ENCODE peak calls at places on chromosomes 12 and 14, in six cellular contexts. F is fibroblast of mammary gland, B is hepatocyte, R is fibroblast of villous mesenchyme, J is epithelial cell of esophagus, T is right lobe of liver. D is an unnamed sample.

GRCh38 chr12:9001233-9001632 is 11.9 kb downstream of the KLRG1 start:
- DNase-seq in R (no peak), B (no peak), F (no peak), T (no peak), J (no peak), D (no peak)

GRCh38 chr14:87041290-87042020 is 951.5 kb downstream of the GALC start:
- DNase-seq in B (no peak), J (peak), R (no peak), F (no peak), T (no peak), D (peak)

GRCh38 chr14:102986810-102987579 is 64.5 kb downstream of the AMN start:
- DNase-seq in F (peak), T (no peak), B (no peak), J (peak), R (peak), D (peak)

GRCh38 chr12:29053567-29053966 is 95.5 kb upstream of the FAR2 start:
- DNase-seq in B (no peak), J (no peak), R (no peak), F (no peak), T (no peak), D (no peak)

GRCh38 chr12:67940780-67941243 is 48.4 kb upstream of the IFNG-AS1 start:
- DNase-seq in T (no peak), R (peak), F (peak), J (peak), B (peak), D (peak)

GRCh38 chr14:20144820-20145219 is 6.2 kb downstream of the OR4N5 start:
- DNase-seq in J (no peak), T (no peak), B (no peak), F (no peak), R (no peak), D (no peak)

GRCh38 chr14:50823051-50823762 is 7.8 kb downstream of the NIN start:
- DNase-seq in J (no peak), R (peak), F (peak), B (no peak), T (no peak), D (no peak)

GRCh38 chr12:130425698-130426245 is 88.1 kb downstream of the PIWIL1 start:
- DNase-seq in T (peak), B (no peak), R (no peak), J (no peak), F (no peak), D (no peak)

GRCh38 chr12:102753802-102754201 is 163.2 kb downstream of the PAH start:
- DNase-seq in J (no peak), R (no peak), F (peak), B (no peak), T (no peak), D (no peak)

GRCh38 chr12:19273482-19274330 is 144.2 kb downstream of the PLEKHA5 start:
- DNase-seq in J (peak), F (peak), T (peak), R (peak), B (peak), D (peak)

GRCh38 chr12:104304261-104305004 is 894 bp downstream of the EID3 start:
- DNase-seq in B (no peak), R (peak), T (no peak), J (no peak), F (no peak), D (no peak)

GRCh38 chr12:104306943-104307654 is 3.6 kb downstream of the EID3 start:
- DNase-seq in B (no peak), T (no peak), J (no peak), R (no peak), F (no peak), D (no peak)

GRCh38 chr12:104305349-104305748 is 1.8 kb downstream of the EID3 start:
- DNase-seq in J (no peak), R (no peak), B (no peak), F (no peak), T (no peak), D (no peak)

GRCh38 chr12:104307655-104308000 is 4.1 kb downstream of the EID3 start:
- DNase-seq in J (no peak), T (no peak), B (no peak), R (no peak), F (no peak), D (no peak)

GRCh38 chr12:104306376-104306775 is 2.8 kb downstream of the EID3 start:
- DNase-seq in F (no peak), R (no peak), B (no peak), J (no peak), T (no peak), D (no peak)
- H3K4me3 ChIP-seq in F (no peak), R (no peak), B (no peak), J (no peak), T (no peak), D (no peak)

DNA sequence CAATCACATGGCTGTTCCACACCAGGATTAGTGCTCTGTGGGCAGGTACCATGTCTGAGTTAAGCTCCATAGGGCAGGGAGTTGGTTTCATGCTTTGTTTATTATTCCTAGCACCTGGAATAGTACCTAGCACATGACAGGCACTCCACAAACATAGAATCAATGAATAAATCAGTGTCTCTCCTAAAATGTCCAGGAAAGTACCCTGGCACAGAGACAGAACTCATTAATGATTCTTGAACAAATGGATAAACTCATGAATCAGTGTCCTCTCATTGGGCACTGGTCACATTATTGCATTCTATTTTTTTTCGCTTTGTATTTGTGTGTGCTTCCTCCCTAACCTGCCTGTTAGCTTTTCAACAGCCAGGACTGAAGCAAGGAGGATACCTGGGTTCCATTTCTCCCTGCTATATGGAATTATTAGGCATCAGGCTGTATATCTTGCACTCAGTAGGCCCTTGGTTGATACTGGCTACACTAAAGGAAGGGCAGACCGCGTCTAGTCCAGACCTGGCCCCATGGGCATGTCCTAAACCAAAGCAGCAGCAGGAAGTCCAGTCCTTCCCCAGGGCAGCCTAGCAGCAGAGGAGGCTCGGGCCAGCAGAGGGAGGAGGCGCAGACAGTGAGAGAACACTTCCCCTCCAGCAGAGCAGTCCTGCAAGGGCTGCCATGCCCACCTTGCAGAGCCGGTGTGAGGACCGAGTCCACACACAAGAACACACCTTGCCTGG is 18.4 kb downstream of the HDAC7 start:
- DNase-seq in B (no peak), F (no peak), R (no peak), T (no peak), J (no peak), D (no peak)
- H3K4me3 ChIP-seq in B (no peak), F (no peak), R (no peak), T (no peak), J (no peak), D (no peak)

GRCh38 chr12:3217683-3218079 is 140.5 kb downstream of the TSPAN9 start:
- DNase-seq in B (no peak), J (no peak), F (no peak), T (no peak), R (no peak), D (no peak)
- H3K4me3 ChIP-seq in B (no peak), J (no peak), F (no peak), T (no peak), R (no peak), D (no peak)

GRCh38 chr14:46300765-46301164 is 350.8 kb downstream of the RPL10L start:
- DNase-seq in F (no peak), R (no peak), J (no peak), B (no peak), T (no peak), D (no peak)
- H3K4me3 ChIP-seq in F (no peak), R (no peak), J (no peak), B (no peak), T (no peak), D (no peak)

GRCh38 chr14:91416744-91417133 is 881 bp downstream of the CCDC88C start:
- DNase-seq in J (no peak), F (no peak), B (no peak), T (no peak), R (no peak), D (no peak)
- H3K4me3 ChIP-seq in J (peak), F (no peak), B (peak), T (peak), R (no peak), D (peak)

DNA sequence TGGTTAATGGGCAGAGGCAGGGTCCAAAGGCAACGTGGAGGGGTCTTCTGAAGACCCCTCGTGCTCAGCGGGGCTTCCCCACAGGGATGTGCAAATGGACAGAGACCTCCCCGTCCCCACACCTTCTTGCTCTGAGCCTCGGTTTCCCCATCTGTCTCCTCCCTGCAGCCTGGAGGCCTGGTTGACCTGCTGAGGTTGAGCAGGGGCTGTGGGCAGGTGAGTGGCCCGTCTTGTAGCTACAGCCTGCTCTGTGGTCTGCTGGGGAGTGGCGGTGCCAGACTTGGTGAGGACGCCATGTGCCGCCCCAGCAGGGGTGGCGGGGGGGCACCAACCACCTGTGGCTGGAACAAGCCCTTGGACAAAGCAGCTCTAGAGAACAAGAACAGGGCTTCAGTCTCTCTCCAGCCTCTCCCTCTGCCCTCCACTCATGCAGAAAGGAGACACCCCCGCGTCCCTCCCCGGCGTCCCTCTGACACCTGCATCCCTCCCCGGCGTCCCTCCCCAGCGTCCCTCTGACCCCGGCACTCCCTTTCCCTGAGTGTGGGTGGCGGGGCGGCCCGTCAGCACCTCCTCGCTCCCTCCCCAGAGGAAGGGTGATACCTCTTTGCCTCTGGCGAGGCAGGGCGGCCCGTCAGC is 83.6 kb downstream of the NOC4L start:
- DNase-seq in J (no peak), R (no peak), F (no peak), T (no peak), B (no peak), D (no peak)
- H3K4me3 ChIP-seq in J (no peak), R (no peak), F (no peak), T (no peak), B (no peak), D (no peak)